ENCODE peak calls at places on chromosome 7, in ten cellular contexts. E is cardiac fibroblast, N is ovary, O is IMR-90, F is neural progenitor cell, X is colonic mucosa, S is psoas muscle, R is choroid plexus epithelial cell, C is Peyer's patch, U is aorta. M is an unnamed sample.

GRCh38 chr7:88919484-88920131 is 124.1 kb upstream of the TEX47 start:
- DNase-seq in N (no peak), S (no peak), R (no peak), E (no peak), F (no peak), C (no peak), U (no peak), O (no peak), X (no peak), M (peak)

GRCh38 chr7:34162017-34162565 is 256.8 kb downstream of the BMPER start:
- DNase-seq in S (no peak), E (no peak), U (no peak), C (no peak), R (no peak), F (no peak), N (no peak), X (no peak), O (peak), M (no peak)

GRCh38 chr7:2081526-2082356 is 151.0 kb downstream of the MAD1L1 start:
- DNase-seq in S (no peak), F (no peak), U (no peak), N (no peak), C (no peak), X (no peak), O (no peak), R (no peak), E (no peak), M (no peak)

GRCh38 chr7:110502893-110503465 is 587.9 kb upstream of the LRRN3 start:
- DNase-seq in E (no peak), C (no peak), F (no peak), U (no peak), N (no peak), R (peak), S (no peak), O (peak), X (no peak), M (peak)

GRCh38 chr7:89857767-89858166 is 296.5 kb upstream of the STEAP1 start:
- DNase-seq in R (no peak), U (no peak), O (no peak), F (no peak), E (no peak), S (no peak), C (no peak), X (no peak), N (no peak), M (no peak)

GRCh38 chr7:153657182-153657800 is 394.9 kb upstream of the DPP6 start:
- DNase-seq in E (no peak), C (no peak), U (no peak), X (no peak), N (no peak), R (no peak), S (no peak), O (no peak), F (no peak), M (no peak)

GRCh38 chr7:66313913-66314568 is 108.9 kb downstream of the TPST1 start:
- DNase-seq in X (no peak), S (no peak), U (no peak), C (no peak), F (no peak), E (no peak), R (no peak), O (no peak), N (no peak), M (no peak)

GRCh38 chr7:142874409-142874808 is 11.1 kb downstream of the TRPV6 start:
- DNase-seq in S (no peak), N (no peak), O (no peak), U (no peak), C (peak), F (no peak), R (no peak), X (no peak), E (no peak), M (no peak)

GRCh38 chr7:141158562-141158961 is 84.7 kb downstream of the TMEM178B start:
- DNase-seq in C (peak), E (peak), N (no peak), X (no peak), O (peak), U (peak), R (peak), S (peak), F (no peak), M (peak)

GRCh38 chr7:134750083-134751062 is 29.1 kb upstream of the CALD1 start:
- DNase-seq in N (no peak), U (peak), X (peak), F (peak), S (no peak), C (peak), E (peak), O (peak), R (peak), M (no peak)

GRCh38 chr7:134757938-134758337 is 21.5 kb upstream of the CALD1 start:
- DNase-seq in O (peak), R (peak), C (no peak), N (no peak), U (no peak), F (no peak), X (no peak), S (no peak), E (no peak), M (no peak)

GRCh38 chr7:134758981-134759380 is 20.5 kb upstream of the CALD1 start:
- DNase-seq in U (no peak), X (no peak), S (no peak), E (no peak), F (no peak), R (no peak), O (no peak), N (no peak), C (no peak), M (no peak)

GRCh38 chr7:134752006-134752760 is 27.3 kb upstream of the CALD1 start:
- DNase-seq in S (no peak), C (no peak), X (no peak), U (no peak), E (peak), R (peak), N (no peak), O (peak), F (no peak), M (peak)

DNA sequence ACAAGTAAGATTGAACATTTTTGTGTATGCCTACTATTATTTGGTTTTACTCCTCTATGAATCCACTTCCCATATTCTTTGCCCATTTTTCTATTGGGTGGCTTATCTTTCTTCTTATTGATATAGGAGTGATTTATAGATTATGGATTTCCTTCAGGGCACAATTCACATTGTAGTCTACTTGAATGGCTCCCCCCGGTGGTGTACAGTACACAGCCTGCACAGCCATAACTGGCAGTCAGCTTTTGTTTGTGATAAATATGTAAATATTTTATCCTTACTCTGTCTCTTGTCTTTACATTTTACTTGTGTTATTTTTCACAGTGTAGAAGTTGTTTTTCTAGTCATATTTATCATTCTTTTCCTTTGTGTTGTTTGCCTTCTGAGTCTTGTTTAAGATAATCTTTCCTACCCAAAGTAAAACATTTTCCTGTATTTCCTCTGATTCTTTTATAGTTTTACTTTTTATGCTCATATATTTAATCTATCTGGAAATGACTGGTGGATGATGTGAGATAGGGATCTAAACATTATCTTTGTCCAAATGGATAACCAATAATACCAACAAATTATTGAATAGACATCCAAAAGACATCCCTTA is 23.9 kb upstream of the CALD1 start:
- DNase-seq in N (no peak), C (no peak), S (no peak), F (peak), X (no peak), E (peak), R (peak), U (no peak), O (no peak), M (peak)
- H3K4me3 ChIP-seq in N (no peak), C (no peak), S (no peak), F (no peak), X (no peak), E (no peak), R (no peak), U (no peak), O (no peak), M (no peak)

GRCh38 chr7:151823783-151824182 is 53.1 kb downstream of the PRKAG2 start:
- DNase-seq in F (no peak), C (no peak), R (peak), O (no peak), N (no peak), X (no peak), U (no peak), S (no peak), E (no peak), M (no peak)

GRCh38 chr7:151825711-151826110 is 51.2 kb downstream of the PRKAG2 start:
- DNase-seq in O (no peak), E (no peak), F (no peak), S (no peak), C (no peak), R (no peak), X (no peak), N (no peak), U (no peak), M (no peak)

GRCh38 chr7:151821806-151822540 is 54.9 kb downstream of the PRKAG2 start:
- DNase-seq in R (no peak), E (no peak), F (no peak), U (no peak), O (no peak), X (no peak), N (no peak), C (no peak), S (no peak), M (no peak)

GRCh38 chr7:151822541-151823181 is 54.3 kb downstream of the PRKAG2 start:
- DNase-seq in N (no peak), E (no peak), C (no peak), R (peak), S (no peak), O (no peak), U (no peak), F (no peak), X (no peak), M (no peak)

GRCh38 chr7:151824285-151824950 is 52.5 kb downstream of the PRKAG2 start:
- DNase-seq in N (no peak), X (no peak), E (no peak), U (no peak), R (no peak), F (no peak), O (no peak), S (no peak), C (no peak), M (no peak)
- H3K4me3 ChIP-seq in N (no peak), X (no peak), E (no peak), U (no peak), R (peak), F (no peak), O (no peak), S (peak), C (no peak), M (no peak)

GRCh38 chr7:70006411-70006920 is 408.2 kb downstream of the AUTS2 start:
- DNase-seq in U (no peak), F (no peak), E (peak), S (no peak), N (no peak), O (no peak), X (no peak), R (no peak), C (no peak), M (no peak)

GRCh38 chr7:70000747-70001348 is 402.6 kb downstream of the AUTS2 start:
- DNase-seq in C (no peak), S (no peak), O (no peak), X (no peak), F (no peak), U (no peak), N (no peak), R (no peak), E (no peak), M (no peak)

GRCh38 chr7:70005885-70006284 is 407.6 kb downstream of the AUTS2 start:
- DNase-seq in E (no peak), X (no peak), O (no peak), F (no peak), R (no peak), U (no peak), C (no peak), S (no peak), N (no peak), M (no peak)
- H3K4me3 ChIP-seq in E (no peak), X (no peak), O (no peak), F (no peak), R (no peak), U (no peak), C (no peak), S (no peak), N (no peak), M (no peak)

GRCh38 chr7:70133291-70133690 is 535.0 kb downstream of the AUTS2 start:
- DNase-seq in O (no peak), S (no peak), X (no peak), R (no peak), N (no peak), E (no peak), U (no peak), C (no peak), F (no peak), M (no peak)
- H3K4me3 ChIP-seq in O (no peak), S (no peak), X (no peak), R (no peak), N (no peak), E (no peak), U (no peak), C (no peak), F (no peak), M (no peak)

GRCh38 chr7:131459256-131459655 is 97.2 kb downstream of the PODXL start:
- DNase-seq in N (no peak), F (no peak), E (no peak), O (peak), R (peak), U (no peak), C (no peak), S (no peak), X (no peak), M (no peak)

GRCh38 chr7:131466735-131467365 is 89.6 kb downstream of the PODXL start:
- DNase-seq in C (no peak), S (no peak), N (no peak), E (no peak), F (no peak), X (no peak), U (no peak), R (no peak), O (no peak), M (no peak)

GRCh38 chr7:131467788-131468187 is 88.6 kb downstream of the PODXL start:
- DNase-seq in E (no peak), U (no peak), O (no peak), N (no peak), S (no peak), X (no peak), C (no peak), F (no peak), R (no peak), M (no peak)

GRCh38 chr7:131462059-131462458 is 94.4 kb downstream of the PODXL start:
- DNase-seq in U (no peak), O (no peak), S (no peak), E (no peak), R (no peak), C (no peak), N (no peak), F (no peak), X (no peak), M (no peak)
- H3K4me3 ChIP-seq in U (no peak), O (no peak), S (no peak), E (no peak), R (no peak), C (no peak), N (no peak), F (no peak), X (no peak), M (no peak)

M was measured in astrocyte of the spinal cord.